ENCODE peak calls at places on chromosome 15, in nine cellular contexts. B is HCT116, O is astrocyte, Z is astrocyte of the cerebellum, M is colonic mucosa, A is H1, Q is BJ, Y is HL-60, L is lower lobe of right lung. C is an unnamed sample.

GRCh38 chr15:94671845-94672524 is 440.6 kb downstream of the MCTP2 start:
- DNase-seq in B (no peak), O (peak), Z (peak), M (no peak), A (peak), Q (no peak), Y (no peak), L (no peak), C (no peak)

GRCh38 chr15:58286541-58286940 is 145.2 kb upstream of the LIPC start:
- DNase-seq in B (no peak), O (no peak), Z (no peak), M (no peak), A (no peak), Q (no peak), Y (no peak), L (no peak), C (no peak)

GRCh38 chr15:39701988-39702387 is 80.7 kb downstream of the FSIP1 start:
- DNase-seq in B (no peak), O (no peak), Z (no peak), M (no peak), A (no peak), Q (no peak), Y (no peak), L (no peak), C (no peak)

GRCh38 chr15:59699810-59700431 is 10.8 kb upstream of the BNIP2 start:
- DNase-seq in B (no peak), O (peak), Z (no peak), M (no peak), A (no peak), Q (no peak), Y (no peak), L (no peak), C (no peak)

GRCh38 chr15:68555348-68556037 is 23.3 kb upstream of the CORO2B start:
- DNase-seq in B (no peak), O (no peak), Z (no peak), M (no peak), A (no peak), Q (no peak), Y (no peak), L (no peak), C (no peak)

GRCh38 chr15:29631076-29632070 is 190.9 kb downstream of the TJP1 start:
- DNase-seq in B (no peak), O (peak), Z (peak), M (peak), A (no peak), Q (no peak), Y (no peak), L (no peak), C (no peak)

GRCh38 chr15:82313446-82313845 is 35.8 kb downstream of the GOLGA6L10 start:
- DNase-seq in B (no peak), O (no peak), Z (no peak), M (no peak), A (no peak), Q (no peak), Y (no peak), L (no peak), C (no peak)

GRCh38 chr15:48318131-48318530 is 13.1 kb upstream of the DUT start:
- DNase-seq in B (no peak), O (no peak), Z (no peak), M (no peak), A (no peak), Q (no peak), Y (no peak), L (no peak), C (no peak)

GRCh38 chr15:31402511-31403056 is 75.9 kb downstream of the KLF13 start:
- DNase-seq in B (no peak), O (no peak), Z (no peak), M (no peak), A (no peak), Q (no peak), Y (no peak), L (no peak), C (no peak)

GRCh38 chr15:47507221-47507985 is 209.9 kb upstream of the SEMA6D start:
- DNase-seq in B (no peak), O (no peak), Z (no peak), M (no peak), A (no peak), Q (no peak), Y (no peak), L (no peak), C (no peak)

GRCh38 chr15:39919740-39920509 is at the start of gene GPR176:
- DNase-seq in B (no peak), O (peak), Z (no peak), M (peak), A (no peak), Q (peak), Y (peak), L (peak), C (peak)

GRCh38 chr15:58147151-58147550 is 9.0 kb downstream of the AQP9 start:
- DNase-seq in B (no peak), O (no peak), Z (no peak), M (no peak), A (no peak), Q (no peak), Y (peak), L (no peak), C (no peak)

GRCh38 chr15:64503640-64504039 is 43.3 kb downstream of the ZNF609 start:
- DNase-seq in B (no peak), O (no peak), Z (no peak), M (no peak), A (no peak), Q (no peak), Y (no peak), L (no peak), C (no peak)

GRCh38 chr15:89747708-89748682 is 3.1 kb downstream of the MESP1 start:
- DNase-seq in B (no peak), O (no peak), Z (no peak), M (no peak), A (no peak), Q (no peak), Y (no peak), L (no peak), C (no peak)

GRCh38 chr15:68479406-68479805 is 47.4 kb upstream of the ITGA11 start:
- DNase-seq in B (no peak), O (peak), Z (peak), M (peak), A (no peak), Q (peak), Y (no peak), L (no peak), C (no peak)

GRCh38 chr15:68150186-68150585 is 54.9 kb downstream of the CALML4 start:
- DNase-seq in B (no peak), O (no peak), Z (no peak), M (no peak), A (no peak), Q (no peak), Y (no peak), L (no peak), C (no peak)

GRCh38 chr15:48178612-48178931 is 477 bp upstream of the MYEF2 start:
- DNase-seq in B (no peak), O (no peak), Z (no peak), M (no peak), A (no peak), Q (no peak), Y (no peak), L (no peak), C (no peak)

GRCh38 chr15:47414207-47414606 is 303.1 kb upstream of the SEMA6D start:
- DNase-seq in B (no peak), O (no peak), Z (no peak), M (no peak), A (no peak), Q (no peak), Y (no peak), L (no peak), C (no peak)

GRCh38 chr15:35777016-35777415 is 231.1 kb upstream of the DPH6 start:
- DNase-seq in B (no peak), O (no peak), Z (no peak), M (no peak), A (no peak), Q (no peak), Y (no peak), L (no peak), C (no peak)

GRCh38 chr15:42932833-42933515 is 12.4 kb upstream of the TTBK2 start:
- DNase-seq in B (no peak), O (no peak), Z (no peak), M (no peak), A (no peak), Q (no peak), Y (no peak), L (no peak), C (no peak)

GRCh38 chr15:98751767-98752166 is 103.4 kb downstream of the IGF1R start:
- DNase-seq in B (no peak), O (no peak), Z (no peak), M (no peak), A (no peak), Q (no peak), Y (no peak), L (no peak), C (no peak)

GRCh38 chr15:77027111-77027696 is 32.3 kb downstream of the PSTPIP1 start:
- DNase-seq in B (no peak), O (no peak), Z (no peak), M (peak), A (no peak), Q (no peak), Y (no peak), L (no peak), C (no peak)

GRCh38 chr15:39304201-39304841 is 276.6 kb upstream of the THBS1 start:
- DNase-seq in B (no peak), O (peak), Z (peak), M (no peak), A (no peak), Q (peak), Y (no peak), L (no peak), C (peak)

GRCh38 chr15:80588801-80589200 is 106.3 kb upstream of the ABHD17C start:
- DNase-seq in B (no peak), O (peak), Z (peak), M (no peak), A (no peak), Q (peak), Y (no peak), L (no peak), C (peak)

GRCh38 chr15:50425219-50425618 is 1.0 kb downstream of the USP8 start:
- DNase-seq in B (no peak), O (no peak), Z (no peak), M (no peak), A (no peak), Q (no peak), Y (no peak), L (no peak), C (no peak)

GRCh38 chr15:65761210-65761926 is 30.7 kb downstream of the DENND4A start:
- DNase-seq in B (no peak), O (no peak), Z (no peak), M (no peak), A (no peak), Q (no peak), Y (no peak), L (no peak), C (no peak)
- TF ChIP-seq CTCF in B (no peak), O (no peak), Z (no peak), M (no peak), A (no peak), Q (no peak), Y (no peak), L (no peak), C (no peak)

GRCh38 chr15:86650084-86650483 is 570.4 kb downstream of the AGBL1 start:
- DNase-seq in B (no peak), O (no peak), Z (no peak), M (no peak), A (no peak), Q (no peak), Y (no peak), L (no peak), C (no peak)
- TF ChIP-seq CTCF in B (no peak), O (no peak), Z (no peak), M (no peak), A (no peak), Q (no peak), Y (no peak), L (no peak), C (no peak)

GRCh38 chr15:61621146-61621545 is 392.0 kb upstream of the RORA start:
- DNase-seq in B (no peak), O (no peak), Z (no peak), M (peak), A (no peak), Q (no peak), Y (no peak), L (no peak), C (no peak)
- TF ChIP-seq CTCF in B (peak), O (peak), Z (peak), M (no peak), A (peak), Q (no peak), Y (no peak), L (peak), C (peak)

GRCh38 chr15:86040360-86041095 is 39.1 kb upstream of the AGBL1 start:
- DNase-seq in B (no peak), O (no peak), Z (no peak), M (no peak), A (peak), Q (no peak), Y (no peak), L (no peak), C (no peak)

DNA sequence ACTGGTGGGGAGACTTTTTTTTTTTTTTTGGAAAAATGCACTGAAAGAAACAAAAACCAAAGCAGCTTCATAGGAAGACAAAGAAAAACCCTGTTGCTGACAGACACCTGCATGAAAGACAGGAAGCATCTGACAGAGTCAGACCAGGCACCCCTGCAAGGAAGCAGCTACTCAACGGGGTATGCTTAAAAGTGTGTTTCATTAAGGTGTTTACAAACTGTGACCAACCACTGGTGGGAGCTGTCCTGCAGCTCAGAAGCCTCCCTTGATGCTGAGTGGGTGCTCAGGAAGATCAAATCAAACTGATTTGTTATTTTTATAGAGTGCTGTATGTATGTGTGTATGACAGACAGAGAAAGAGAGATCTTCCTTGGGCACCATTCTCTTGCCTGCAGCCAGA is 34.7 kb upstream of the AGBL1 start:
- DNase-seq in B (no peak), O (no peak), Z (no peak), M (no peak), A (no peak), Q (no peak), Y (no peak), L (no peak), C (no peak)
- TF ChIP-seq CTCF in B (no peak), O (no peak), Z (no peak), M (no peak), A (peak), Q (no peak), Y (no peak), L (no peak), C (no peak)

GRCh38 chr15:51799174-51799907 is 30.1 kb upstream of the TMOD3 start:
- DNase-seq in B (no peak), O (no peak), Z (no peak), M (no peak), A (no peak), Q (no peak), Y (no peak), L (no peak), C (no peak)

GRCh38 chr15:51799908-51800252 is 29.6 kb upstream of the TMOD3 start:
- DNase-seq in B (no peak), O (no peak), Z (no peak), M (no peak), A (no peak), Q (no peak), Y (no peak), L (no peak), C (no peak)

GRCh38 chr15:51796777-51797474 is 32.5 kb upstream of the TMOD3 start:
- DNase-seq in B (no peak), O (no peak), Z (no peak), M (no peak), A (no peak), Q (no peak), Y (no peak), L (no peak), C (peak)

GRCh38 chr15:51801391-51801835 is 28.0 kb upstream of the TMOD3 start:
- DNase-seq in B (peak), O (peak), Z (peak), M (no peak), A (no peak), Q (no peak), Y (no peak), L (no peak), C (no peak)

DNA sequence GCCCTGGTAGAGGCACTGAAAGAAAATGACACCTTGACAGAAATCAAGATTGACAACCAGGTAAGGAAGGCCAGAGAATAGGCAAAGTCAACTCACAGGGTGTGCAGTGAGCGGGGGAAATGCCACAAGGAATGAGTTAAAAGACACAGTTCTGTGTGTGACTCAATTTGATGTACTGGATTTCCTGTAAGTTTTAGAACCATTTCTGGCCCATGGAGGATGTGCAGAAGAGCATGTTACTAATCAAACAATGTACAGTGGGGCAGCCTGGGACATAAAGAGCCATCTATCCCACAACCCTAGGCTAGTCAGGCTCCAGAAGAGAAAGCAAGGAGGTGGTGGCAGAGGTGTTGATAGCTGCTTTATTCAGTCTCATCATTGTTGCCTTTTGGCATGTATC is 31.2 kb upstream of the TMOD3 start:
- DNase-seq in B (no peak), O (no peak), Z (no peak), M (no peak), A (no peak), Q (no peak), Y (no peak), L (no peak), C (no peak)
- TF ChIP-seq CTCF in B (no peak), O (no peak), Z (no peak), M (no peak), A (no peak), Q (no peak), Y (no peak), L (no peak), C (no peak)

C was measured in HFFc6.